ENCODE peak calls at places on chromosomes 16 and 17, in six cellular contexts. N is fibroblast of lung, H is body of pancreas, G is heart right ventricle, X is adrenal gland, E is uterus. J is an unnamed sample.

GRCh38 chr16:14070877-14071575 is at the start of gene MRTFB:
- DNase-seq in N (peak; percentile 53), H (peak; percentile 87), G (peak; percentile 87), X (peak; percentile 81), E (peak; percentile 66), J (no peak)

GRCh38 chr16:3776316-3776715 is 59.0 kb upstream of the TRAP1 start:
- DNase-seq in N (no peak), H (peak; percentile 74), G (no peak), X (peak; percentile 44), E (no peak), J (no peak)

GRCh38 chr17:80160536-80160935 is 9.3 kb upstream of the CARD14 start:
- DNase-seq in N (no peak), H (no peak), G (no peak), X (no peak), E (no peak), J (no peak)

GRCh38 chr16:14485131-14485551 is 144.9 kb downstream of the PARN start:
- DNase-seq in N (no peak), H (no peak), G (no peak), X (no peak), E (no peak), J (no peak)

GRCh38 chr17:12545877-12546513 is 119.7 kb upstream of the MYOCD start:
- DNase-seq in N (peak; percentile 66), H (peak; percentile 40), G (no peak), X (peak; percentile 33), E (no peak), J (no peak)

GRCh38 chr17:77141846-77142449 is 1.2 kb downstream of the SEC14L1 start:
- DNase-seq in N (no peak), H (no peak), G (no peak), X (no peak), E (no peak), J (no peak)

GRCh38 chr16:11824362-11824761 is 27.0 kb downstream of the RSL1D1 start:
- DNase-seq in N (no peak), H (peak; percentile 78), G (peak; percentile 37), X (peak; percentile 73), E (no peak), J (no peak)

GRCh38 chr16:70402916-70403659 is 35.8 kb downstream of the ST3GAL2 start:
- DNase-seq in N (peak; percentile 51), H (no peak), G (no peak), X (no peak), E (no peak), J (no peak)

GRCh38 chr17:17749921-17750320 is 68.7 kb downstream of the RAI1 start:
- DNase-seq in N (peak; percentile 54), H (peak; percentile 66), G (no peak), X (peak; percentile 57), E (peak; percentile 59), J (no peak)

GRCh38 chr16:78689536-78689935 is 590.1 kb downstream of the WWOX start:
- DNase-seq in N (no peak), H (no peak), G (no peak), X (no peak), E (no peak), J (no peak)

GRCh38 chr17:66904760-66905637 is 59.5 kb upstream of the CACNG4 start:
- DNase-seq in N (peak; percentile 55), H (peak; percentile 43), G (no peak), X (peak; percentile 35), E (peak; percentile 36), J (no peak)

GRCh38 chr16:85310868-85311585 is 198.8 kb upstream of the CIBAR2 start:
- DNase-seq in N (no peak), H (no peak), G (no peak), X (no peak), E (no peak), J (no peak)

GRCh38 chr16:52069866-52070265 is 477.1 kb downstream of the TOX3 start:
- DNase-seq in N (peak; percentile 15), H (no peak), G (no peak), X (no peak), E (no peak), J (no peak)

GRCh38 chr17:34884597-34884996 is 76.7 kb downstream of the CCT6B start:
- DNase-seq in N (no peak), H (no peak), G (no peak), X (no peak), E (no peak), J (no peak)

GRCh38 chr17:34886831-34887230 is 74.4 kb downstream of the CCT6B start:
- DNase-seq in N (no peak), H (no peak), G (no peak), X (no peak), E (no peak), J (no peak)

GRCh38 chr17:34885076-34885475 is 76.2 kb downstream of the CCT6B start:
- DNase-seq in N (no peak), H (no peak), G (no peak), X (no peak), E (no peak), J (no peak)

DNA sequence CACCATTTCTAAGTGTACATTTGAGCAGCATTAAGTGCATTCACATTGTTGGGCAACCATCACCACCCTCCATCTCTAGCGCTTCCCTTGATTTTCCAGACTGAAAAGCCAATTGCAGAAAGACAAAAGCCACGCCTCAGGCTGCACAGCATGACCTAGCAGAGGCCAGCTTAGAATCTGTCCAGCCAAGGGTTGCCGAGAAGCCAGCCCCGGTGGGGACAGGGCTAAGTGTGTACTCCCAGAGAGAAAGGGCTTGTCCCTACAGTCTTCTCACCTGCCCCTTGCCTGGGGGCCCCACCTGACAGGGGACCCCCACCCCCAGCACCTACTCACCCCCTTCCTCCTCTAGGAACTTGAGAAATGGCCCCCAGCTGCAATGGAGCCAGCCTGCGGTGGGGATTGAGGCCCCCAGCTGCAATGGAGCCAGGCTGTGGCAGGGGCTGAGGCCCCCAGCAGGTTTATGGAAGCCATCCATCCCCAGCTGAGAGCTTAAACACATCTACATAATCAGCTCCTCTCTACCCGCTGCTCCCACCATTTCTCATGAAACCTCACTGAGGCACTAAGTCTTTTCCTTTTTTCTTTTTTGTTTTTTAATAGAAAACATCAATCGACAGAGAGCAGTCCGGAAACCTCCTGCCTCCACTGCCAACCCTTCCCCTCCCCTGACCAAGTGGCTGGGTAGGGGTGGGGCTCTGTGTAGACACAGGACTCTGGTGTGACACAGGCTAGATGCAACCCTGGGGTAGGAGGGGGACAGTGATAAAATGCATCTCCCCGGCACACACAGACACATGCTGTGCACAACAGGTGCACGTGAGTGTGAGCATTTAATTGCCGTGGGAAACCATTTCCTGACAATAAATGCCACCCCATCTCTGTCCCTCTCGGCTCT is 77.9 kb downstream of the CCT6B start:
- DNase-seq in N (no peak), H (no peak), G (no peak), X (no peak), E (no peak), J (no peak)
- H3K4me3 ChIP-seq in N (no peak overlapping the region), H (no peak overlapping the region), G (no peak overlapping the region), X (no peak overlapping the region), E (no peak overlapping the region), J (no peak overlapping the region)

GRCh38 chr17:37490022-37490587 is 414 bp downstream of the DUSP14 start:
- DNase-seq in N (peak; percentile 54), H (peak; percentile 68), G (peak; percentile 61), X (peak; percentile 78), E (peak; percentile 52), J (no peak)
- TF ChIP-seq CTCF in N (peak; percentile 18), H (no peak), G (peak; percentile 64), X (no peak), E (peak; percentile 21), J (no peak)

DNA sequence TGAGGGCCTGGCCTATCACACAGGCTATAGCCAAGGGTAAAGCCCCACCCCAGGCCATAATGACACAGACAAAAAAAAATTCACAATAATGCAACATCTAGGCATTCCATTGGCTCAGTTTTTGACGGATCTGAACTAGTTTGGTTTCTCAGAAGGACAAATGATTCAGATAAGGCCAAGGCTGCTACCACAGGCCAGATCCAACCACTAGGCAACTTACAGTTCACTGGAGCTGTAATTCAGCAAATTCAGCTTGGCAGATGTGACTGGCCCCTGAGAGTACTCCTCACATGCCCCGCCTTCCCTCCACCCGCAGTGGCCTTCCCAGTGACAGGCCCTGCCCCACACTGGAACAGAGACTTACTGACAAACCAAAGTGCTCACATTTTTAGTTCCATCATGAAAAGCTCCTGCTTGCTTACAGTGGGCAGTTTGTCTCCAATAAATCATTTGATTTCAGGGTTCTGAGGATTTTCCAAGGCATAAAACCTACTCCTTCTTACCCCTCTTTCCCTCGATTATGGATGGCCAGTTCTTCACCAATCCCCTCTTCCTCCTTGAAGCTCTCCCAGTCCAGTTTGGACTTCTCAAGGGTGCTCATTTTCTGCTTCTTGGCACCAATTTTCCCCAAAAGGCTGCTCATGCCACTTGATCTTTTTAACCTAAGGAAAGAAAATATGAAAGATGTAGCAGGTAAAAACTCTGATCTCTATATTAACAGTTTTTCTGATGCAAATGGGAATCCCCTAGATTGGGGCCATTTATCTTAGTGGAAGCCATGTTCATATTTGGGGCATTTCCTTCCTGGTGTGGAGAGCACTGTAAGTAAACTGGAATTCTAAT is 53.3 kb upstream of the BCAR1 start:
- DNase-seq in N (peak; percentile 89), H (peak; percentile 92), G (peak; percentile 35), X (peak; percentile 94), E (no peak), J (peak; percentile 28)
- H3K36me3 ChIP-seq in N (peaks cover 7% of the 10 kb centered on the region), H (no peaks in the 10 kb centered on the region), G (no peaks in the 10 kb centered on the region), X (peaks cover 16% of the 10 kb centered on the region), E (no peaks in the 10 kb centered on the region), J (no peaks in the 10 kb centered on the region)

DNA sequence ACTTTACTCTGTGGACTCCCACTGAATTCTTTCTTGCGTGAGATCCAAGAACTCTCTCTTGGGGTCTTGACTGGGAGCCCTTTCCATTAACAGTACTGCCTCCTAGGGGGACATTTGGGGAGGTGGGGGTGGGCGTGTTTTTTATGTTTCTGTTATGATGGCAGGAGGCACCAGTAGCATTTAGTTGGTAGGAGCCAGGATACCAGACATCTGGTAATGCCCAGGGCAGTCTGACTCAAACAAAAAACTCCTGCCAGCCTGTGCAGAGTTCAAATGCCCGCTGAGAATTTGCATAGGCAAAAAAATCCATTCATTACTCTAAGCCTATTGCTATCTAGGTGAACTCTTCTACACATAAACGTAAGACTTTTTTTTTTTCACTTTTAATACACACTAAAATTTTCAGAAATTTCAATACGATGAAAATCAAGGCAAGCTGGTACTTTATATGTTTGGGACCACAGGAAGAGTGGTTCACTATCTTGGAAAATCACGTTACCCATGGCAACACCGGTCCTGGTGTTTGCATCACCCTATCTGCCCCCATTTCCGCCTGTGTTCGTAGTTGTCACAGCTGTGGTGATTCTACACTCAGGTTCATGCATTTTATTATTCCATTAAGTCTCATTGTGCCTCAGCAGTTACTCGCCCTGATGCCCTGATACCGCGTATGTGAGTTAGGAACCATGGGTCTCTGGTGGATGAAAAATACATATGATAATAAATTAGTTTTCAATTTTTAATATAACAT is 121.1 kb upstream of the XYLT1 start:
- DNase-seq in N (no peak), H (no peak), G (no peak), X (no peak), E (no peak), J (no peak)
- H3K4me3 ChIP-seq in N (no peak overlapping the region), H (no peak overlapping the region), G (no peak overlapping the region), X (no peak overlapping the region), E (no peak overlapping the region), J (no peak overlapping the region)

GRCh38 chr17:48470388-48471034 is 40.5 kb upstream of the SKAP1 start:
- DNase-seq in N (peak; percentile 68), H (no peak), G (no peak), X (no peak), E (no peak), J (no peak)
- TF ChIP-seq CTCF in N (no peak), H (no peak), G (no peak), X (peak; percentile 21), E (no peak), J (no peak)